ENCODE peak calls at places on chromosomes 5 and 9, in six cellular contexts. One of them, this sample, is unnamed.

GRCh38 chr9:99593621-99594020 is 228.1 kb upstream of the NR4A3 start:
- DNase-seq in omental fat pad: no peak
- DNase-seq in H1: no peak
- DNase-seq in AG10803: no peak
- DNase-seq in upper lobe of right lung: no peak
- DNase-seq in brain microvascular endothelial cell: no peak
- DNase-seq in this sample: no peak

GRCh38 chr5:114857951-114858401 is 311.7 kb downstream of the TRIM36 start:
- DNase-seq in omental fat pad: no peak
- DNase-seq in H1: no peak
- DNase-seq in AG10803: no peak
- DNase-seq in upper lobe of right lung: no peak
- DNase-seq in brain microvascular endothelial cell: no peak
- DNase-seq in this sample: no peak

GRCh38 chr9:121888438-121888775 is 204.7 kb downstream of the TTLL11 start:
- DNase-seq in omental fat pad: no peak
- DNase-seq in H1: no peak
- DNase-seq in AG10803: peak; percentile 76
- DNase-seq in upper lobe of right lung: no peak
- DNase-seq in brain microvascular endothelial cell: peak; percentile 95
- DNase-seq in this sample: peak; percentile 50

GRCh38 chr9:134534661-134535080 is 106.9 kb upstream of the COL5A1 start:
- DNase-seq in omental fat pad: no peak
- DNase-seq in H1: no peak
- DNase-seq in AG10803: no peak
- DNase-seq in upper lobe of right lung: no peak
- DNase-seq in brain microvascular endothelial cell: no peak
- DNase-seq in this sample: peak; percentile 91

GRCh38 chr5:151086192-151086869 is 5.5 kb upstream of the TNIP1 start:
- DNase-seq in omental fat pad: no peak
- DNase-seq in H1: no peak
- DNase-seq in AG10803: no peak
- DNase-seq in upper lobe of right lung: peak; percentile 40
- DNase-seq in brain microvascular endothelial cell: no peak
- DNase-seq in this sample: no peak

GRCh38 chr5:138353550-138353893 is 1.0 kb downstream of the KDM3B start:
- DNase-seq in omental fat pad: no peak
- DNase-seq in H1: no peak
- DNase-seq in AG10803: peak; percentile 53
- DNase-seq in upper lobe of right lung: no peak
- DNase-seq in brain microvascular endothelial cell: no peak
- DNase-seq in this sample: no peak

GRCh38 chr9:79301549-79301948 is 270.2 kb upstream of the TLE4 start:
- DNase-seq in omental fat pad: no peak
- DNase-seq in H1: no peak
- DNase-seq in AG10803: peak; percentile 32
- DNase-seq in upper lobe of right lung: no peak
- DNase-seq in brain microvascular endothelial cell: no peak
- DNase-seq in this sample: no peak

GRCh38 chr5:109826426-109826825 is 136.7 kb downstream of the MAN2A1 start:
- DNase-seq in omental fat pad: no peak
- DNase-seq in H1: no peak
- DNase-seq in AG10803: no peak
- DNase-seq in upper lobe of right lung: no peak
- DNase-seq in brain microvascular endothelial cell: peak; percentile 29
- DNase-seq in this sample: no peak

GRCh38 chr5:163396941-163397340 is 40.5 kb upstream of the CCNG1 start:
- DNase-seq in omental fat pad: no peak
- DNase-seq in H1: no peak
- DNase-seq in AG10803: no peak
- DNase-seq in upper lobe of right lung: no peak
- DNase-seq in brain microvascular endothelial cell: no peak
- DNase-seq in this sample: no peak

GRCh38 chr5:146717951-146718350 is 160.6 kb downstream of the PPP2R2B start:
- DNase-seq in omental fat pad: no peak
- DNase-seq in H1: no peak
- DNase-seq in AG10803: no peak
- DNase-seq in upper lobe of right lung: no peak
- DNase-seq in brain microvascular endothelial cell: no peak
- DNase-seq in this sample: no peak

DNA sequence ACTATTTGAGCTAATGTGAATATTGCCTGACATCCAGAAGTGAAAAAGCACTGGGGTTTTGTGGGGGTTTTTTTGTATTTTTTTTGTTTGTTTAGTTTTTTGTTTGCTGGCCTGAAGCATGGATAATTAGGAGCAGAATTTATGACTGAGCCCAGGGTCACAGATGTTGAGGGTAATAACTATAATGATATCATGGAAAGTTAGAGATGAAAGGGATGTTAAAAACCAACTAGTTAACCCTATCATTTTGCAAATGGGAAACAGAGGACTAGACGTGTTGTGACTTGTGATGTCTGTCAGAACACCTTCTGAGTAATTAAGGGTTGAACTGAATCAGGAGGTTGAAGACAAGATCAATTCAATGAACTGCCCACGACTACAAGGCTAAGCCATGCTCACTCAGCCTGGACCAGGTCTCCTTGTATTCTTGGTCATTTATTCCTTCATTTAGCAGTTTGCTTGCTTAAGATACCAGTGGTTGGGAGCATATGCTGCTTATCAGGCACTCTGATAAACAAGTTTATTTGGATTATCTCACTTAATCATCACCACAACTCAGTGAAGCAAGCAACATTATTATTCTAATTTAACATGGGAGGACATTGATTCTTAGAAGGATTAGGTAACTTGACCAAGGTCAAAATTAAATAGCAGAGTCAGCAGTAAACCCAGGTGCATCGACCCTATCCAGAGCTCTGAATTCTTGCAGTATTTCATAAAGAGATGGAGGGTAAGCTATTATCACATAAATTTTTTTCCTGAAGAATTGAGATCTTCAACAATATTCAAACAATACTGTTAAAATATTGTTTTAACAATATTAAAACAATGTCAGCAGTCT is 75.7 kb upstream of the PIK3R1 start:
- DNase-seq in omental fat pad: no peak
- DNase-seq in H1: no peak
- DNase-seq in AG10803: no peak
- DNase-seq in upper lobe of right lung: no peak
- DNase-seq in brain microvascular endothelial cell: no peak
- DNase-seq in this sample: peak; percentile 7
- TF ChIP-seq CTCF in omental fat pad: no peak
- TF ChIP-seq CTCF in H1: no peak
- TF ChIP-seq CTCF in AG10803: no peak
- TF ChIP-seq CTCF in upper lobe of right lung: no peak
- TF ChIP-seq CTCF in brain microvascular endothelial cell: no peak
- TF ChIP-seq CTCF in this sample: no peak

GRCh38 chr5:139668924-139669680 is 21.0 kb downstream of the CXXC5 start:
- DNase-seq in omental fat pad: no peak
- DNase-seq in H1: no peak
- DNase-seq in AG10803: no peak
- DNase-seq in upper lobe of right lung: no peak
- DNase-seq in brain microvascular endothelial cell: no peak
- DNase-seq in this sample: no peak

GRCh38 chr5:139669681-139670368 is 21.7 kb downstream of the CXXC5 start:
- DNase-seq in omental fat pad: no peak
- DNase-seq in H1: no peak
- DNase-seq in AG10803: no peak
- DNase-seq in upper lobe of right lung: no peak
- DNase-seq in brain microvascular endothelial cell: no peak
- DNase-seq in this sample: no peak

GRCh38 chr5:139668064-139668880 is 20.1 kb downstream of the CXXC5 start:
- DNase-seq in omental fat pad: no peak
- DNase-seq in H1: no peak
- DNase-seq in AG10803: peak; percentile 54
- DNase-seq in upper lobe of right lung: peak; percentile 75
- DNase-seq in brain microvascular endothelial cell: no peak
- DNase-seq in this sample: peak; percentile 56

GRCh38 chr5:139671096-139671841 is 23.1 kb downstream of the CXXC5 start:
- DNase-seq in omental fat pad: no peak
- DNase-seq in H1: no peak
- DNase-seq in AG10803: no peak
- DNase-seq in upper lobe of right lung: no peak
- DNase-seq in brain microvascular endothelial cell: no peak
- DNase-seq in this sample: no peak

DNA sequence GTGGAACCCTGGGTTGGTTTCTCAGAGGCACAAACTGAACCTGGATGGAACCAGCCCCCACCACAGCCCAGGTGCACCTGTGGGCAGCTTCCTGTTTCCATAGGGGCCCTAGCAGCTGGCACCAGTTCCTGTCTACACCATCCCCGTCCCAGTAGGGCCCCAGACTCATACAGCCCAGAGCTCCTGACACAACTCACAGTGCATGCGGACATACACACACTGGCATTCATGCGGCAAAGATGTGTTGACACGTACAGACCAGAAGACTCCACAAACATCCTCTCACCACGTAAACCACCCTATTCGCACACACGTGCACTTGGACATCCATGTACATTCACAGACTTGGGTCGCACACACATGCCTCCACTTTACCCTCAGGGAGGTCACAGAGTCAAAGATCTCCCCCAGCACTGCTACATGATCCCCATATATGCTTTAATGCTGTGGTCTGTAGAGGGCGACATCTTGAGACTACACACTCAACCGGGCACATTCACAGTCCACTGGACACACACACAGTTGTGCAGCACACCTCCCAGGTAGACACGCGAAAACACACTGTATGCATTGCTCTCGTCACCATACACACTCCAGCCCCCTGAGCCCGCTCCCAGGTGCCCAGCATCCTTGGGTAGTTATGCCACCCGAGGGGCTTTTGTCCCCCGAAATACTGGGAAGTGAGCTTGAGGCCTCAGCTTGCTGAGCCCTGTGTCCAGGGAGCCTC is 22.4 kb downstream of the CXXC5 start:
- DNase-seq in omental fat pad: no peak
- DNase-seq in H1: no peak
- DNase-seq in AG10803: no peak
- DNase-seq in upper lobe of right lung: no peak
- DNase-seq in brain microvascular endothelial cell: no peak
- DNase-seq in this sample: no peak
- TF ChIP-seq CTCF in omental fat pad: no peak
- TF ChIP-seq CTCF in H1: no peak
- TF ChIP-seq CTCF in AG10803: peak; percentile 42
- TF ChIP-seq CTCF in upper lobe of right lung: peak; percentile 15
- TF ChIP-seq CTCF in brain microvascular endothelial cell: peak; percentile 61
- TF ChIP-seq CTCF in this sample: peak; percentile 37

DNA sequence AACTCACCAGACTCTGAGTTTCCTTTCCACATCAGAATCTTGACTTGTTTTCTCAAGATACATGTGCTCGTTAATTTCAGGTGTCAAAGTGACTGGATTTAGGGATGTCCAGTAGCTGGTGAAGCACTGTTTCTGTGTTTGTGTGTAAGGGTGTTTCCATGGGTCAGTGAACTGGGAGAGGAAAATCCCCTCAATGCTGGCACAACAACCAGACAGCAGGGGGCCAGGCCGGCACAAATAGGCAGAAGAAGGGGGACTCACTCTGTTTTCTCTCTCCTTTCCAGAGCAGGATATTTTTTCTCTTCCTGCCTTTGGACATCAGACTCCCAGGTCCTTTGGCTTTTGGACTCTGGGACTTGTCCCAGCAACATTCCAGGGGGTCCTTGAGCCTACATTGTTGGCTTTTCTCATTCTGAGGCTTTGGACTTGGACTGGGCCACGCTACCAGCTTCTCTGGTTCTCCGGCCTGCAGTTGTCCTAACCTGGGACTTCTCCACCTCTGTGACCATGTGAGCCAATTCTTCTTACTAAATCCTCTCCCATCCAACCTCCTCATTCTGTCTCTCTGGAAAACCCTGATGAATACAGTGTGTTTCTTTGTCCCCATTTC is 144.0 kb downstream of the CAAP1 start:
- DNase-seq in omental fat pad: no peak
- DNase-seq in H1: no peak
- DNase-seq in AG10803: no peak
- DNase-seq in upper lobe of right lung: no peak
- DNase-seq in brain microvascular endothelial cell: no peak
- DNase-seq in this sample: no peak
- TF ChIP-seq CTCF in omental fat pad: no peak
- TF ChIP-seq CTCF in H1: no peak
- TF ChIP-seq CTCF in AG10803: no peak
- TF ChIP-seq CTCF in upper lobe of right lung: no peak
- TF ChIP-seq CTCF in brain microvascular endothelial cell: no peak
- TF ChIP-seq CTCF in this sample: peak; percentile 15

GRCh38 chr5:129118826-129119225 is 24.3 kb downstream of the ISOC1 start:
- DNase-seq in omental fat pad: no peak
- DNase-seq in H1: no peak
- DNase-seq in AG10803: no peak
- DNase-seq in upper lobe of right lung: no peak
- DNase-seq in brain microvascular endothelial cell: no peak
- DNase-seq in this sample: no peak
- TF ChIP-seq CTCF in omental fat pad: no peak
- TF ChIP-seq CTCF in H1: no peak
- TF ChIP-seq CTCF in AG10803: no peak
- TF ChIP-seq CTCF in upper lobe of right lung: no peak
- TF ChIP-seq CTCF in brain microvascular endothelial cell: no peak
- TF ChIP-seq CTCF in this sample: no peak

GRCh38 chr5:160119905-160120266 is 636 bp upstream of the PWWP2A start:
- DNase-seq in omental fat pad: no peak
- DNase-seq in H1: no peak
- DNase-seq in AG10803: no peak
- DNase-seq in upper lobe of right lung: no peak
- DNase-seq in brain microvascular endothelial cell: no peak
- DNase-seq in this sample: no peak
- TF ChIP-seq CTCF in omental fat pad: no peak
- TF ChIP-seq CTCF in H1: no peak
- TF ChIP-seq CTCF in AG10803: peak; percentile 32
- TF ChIP-seq CTCF in upper lobe of right lung: peak; percentile 32
- TF ChIP-seq CTCF in brain microvascular endothelial cell: peak; percentile 24
- TF ChIP-seq CTCF in this sample: peak; percentile 20